ENCODE peak calls at places on chromosomes 13 and 19, in eight cellular contexts. One of them, this sample, is unnamed.

GRCh38 chr19:17266026-17266425 is 1.2 kb upstream of the BABAM1 start:
- DNase-seq in small intestine: no peak
- DNase-seq in colonic mucosa: no peak
- DNase-seq in stomach: no peak
- DNase-seq in upper lobe of right lung: no peak
- DNase-seq in CD4-positive, alpha-beta T cell: no peak
- DNase-seq in DND-41: no peak
- DNase-seq in WERI-Rb-1: no peak
- DNase-seq in this sample: no peak

GRCh38 chr13:47178090-47178950 is 281.5 kb upstream of the HTR2A start:
- DNase-seq in upper lobe of right lung: no peak
- DNase-seq in colonic mucosa: no peak
- DNase-seq in stomach: no peak
- DNase-seq in WERI-Rb-1: no peak
- DNase-seq in DND-41: no peak
- DNase-seq in CD4-positive, alpha-beta T cell: no peak
- DNase-seq in small intestine: no peak
- DNase-seq in this sample: no peak

GRCh38 chr19:15288146-15288963 is 44.0 kb downstream of the BRD4 start:
- DNase-seq in stomach: peak; percentile 41
- DNase-seq in WERI-Rb-1: peak; percentile 75
- DNase-seq in colonic mucosa: no peak
- DNase-seq in small intestine: no peak
- DNase-seq in upper lobe of right lung: no peak
- DNase-seq in CD4-positive, alpha-beta T cell: no peak
- DNase-seq in DND-41: peak; percentile 35
- DNase-seq in this sample: no peak

GRCh38 chr13:65095118-65095517 is 2135.0 kb downstream of the PCDH9 start:
- DNase-seq in upper lobe of right lung: no peak
- DNase-seq in CD4-positive, alpha-beta T cell: no peak
- DNase-seq in DND-41: no peak
- DNase-seq in WERI-Rb-1: no peak
- DNase-seq in small intestine: no peak
- DNase-seq in colonic mucosa: no peak
- DNase-seq in stomach: no peak
- DNase-seq in this sample: no peak

GRCh38 chr13:40452741-40453665 is 213.4 kb downstream of the FOXO1 start:
- DNase-seq in CD4-positive, alpha-beta T cell: no peak
- DNase-seq in small intestine: no peak
- DNase-seq in upper lobe of right lung: no peak
- DNase-seq in WERI-Rb-1: no peak
- DNase-seq in colonic mucosa: no peak
- DNase-seq in stomach: no peak
- DNase-seq in DND-41: no peak
- DNase-seq in this sample: no peak

GRCh38 chr19:1833540-1833939 is 14.7 kb downstream of the REXO1 start:
- DNase-seq in CD4-positive, alpha-beta T cell: no peak
- DNase-seq in stomach: no peak
- DNase-seq in DND-41: no peak
- DNase-seq in upper lobe of right lung: no peak
- DNase-seq in colonic mucosa: no peak
- DNase-seq in small intestine: no peak
- DNase-seq in WERI-Rb-1: no peak
- DNase-seq in this sample: no peak

GRCh38 chr13:90258129-90258528 is 1089.4 kb upstream of the MIR17HG start:
- DNase-seq in small intestine: no peak
- DNase-seq in stomach: no peak
- DNase-seq in CD4-positive, alpha-beta T cell: no peak
- DNase-seq in DND-41: no peak
- DNase-seq in colonic mucosa: no peak
- DNase-seq in WERI-Rb-1: no peak
- DNase-seq in upper lobe of right lung: no peak
- DNase-seq in this sample: no peak

GRCh38 chr13:58583961-58584360 is 952.4 kb downstream of the PCDH17 start:
- DNase-seq in colonic mucosa: no peak
- DNase-seq in DND-41: no peak
- DNase-seq in small intestine: no peak
- DNase-seq in WERI-Rb-1: no peak
- DNase-seq in upper lobe of right lung: no peak
- DNase-seq in CD4-positive, alpha-beta T cell: no peak
- DNase-seq in stomach: no peak
- DNase-seq in this sample: no peak

GRCh38 chr13:87172166-87172825 is 498.9 kb upstream of the SLITRK5 start:
- DNase-seq in small intestine: no peak
- DNase-seq in DND-41: no peak
- DNase-seq in stomach: no peak
- DNase-seq in CD4-positive, alpha-beta T cell: no peak
- DNase-seq in colonic mucosa: no peak
- DNase-seq in upper lobe of right lung: no peak
- DNase-seq in WERI-Rb-1: peak; percentile 74
- DNase-seq in this sample: no peak

GRCh38 chr19:47305309-47305751 is 4.3 kb upstream of the C5AR1 start:
- DNase-seq in colonic mucosa: peak; percentile 75
- DNase-seq in stomach: peak; percentile 73
- DNase-seq in CD4-positive, alpha-beta T cell: peak; percentile 45
- DNase-seq in DND-41: peak; percentile 58
- DNase-seq in WERI-Rb-1: peak; percentile 65
- DNase-seq in upper lobe of right lung: peak; percentile 84
- DNase-seq in small intestine: peak; percentile 57
- DNase-seq in this sample: peak; percentile 91

GRCh38 chr19:18233224-18233825 is 7.1 kb upstream of the PDE4C start:
- DNase-seq in CD4-positive, alpha-beta T cell: peak; percentile 30
- DNase-seq in WERI-Rb-1: peak; percentile 57
- DNase-seq in colonic mucosa: peak; percentile 52
- DNase-seq in upper lobe of right lung: peak; percentile 82
- DNase-seq in DND-41: peak; percentile 64
- DNase-seq in stomach: peak; percentile 45
- DNase-seq in small intestine: peak; percentile 37
- DNase-seq in this sample: peak; percentile 86

GRCh38 chr13:27302643-27303262 is 32.1 kb downstream of the RASL11A start:
- DNase-seq in stomach: no peak
- DNase-seq in small intestine: no peak
- DNase-seq in DND-41: no peak
- DNase-seq in colonic mucosa: no peak
- DNase-seq in upper lobe of right lung: no peak
- DNase-seq in WERI-Rb-1: no peak
- DNase-seq in CD4-positive, alpha-beta T cell: no peak
- DNase-seq in this sample: no peak

GRCh38 chr13:60009300-60010248 is 154.2 kb downstream of the DIAPH3 start:
- DNase-seq in DND-41: no peak
- DNase-seq in CD4-positive, alpha-beta T cell: no peak
- DNase-seq in colonic mucosa: peak; percentile 97
- DNase-seq in stomach: peak; percentile 82
- DNase-seq in upper lobe of right lung: no peak
- DNase-seq in small intestine: peak; percentile 92
- DNase-seq in WERI-Rb-1: no peak
- DNase-seq in this sample: peak; percentile 48

GRCh38 chr19:13718733-13719132 is 45.6 kb upstream of the MRI1 start:
- DNase-seq in WERI-Rb-1: peak; percentile 20
- DNase-seq in DND-41: no peak
- DNase-seq in colonic mucosa: peak; percentile 31
- DNase-seq in upper lobe of right lung: no peak
- DNase-seq in CD4-positive, alpha-beta T cell: no peak
- DNase-seq in small intestine: peak; percentile 67
- DNase-seq in stomach: no peak
- DNase-seq in this sample: no peak

GRCh38 chr13:26222523-26223046 is 471 bp upstream of the RNF6 start:
- DNase-seq in colonic mucosa: no peak
- DNase-seq in upper lobe of right lung: no peak
- DNase-seq in WERI-Rb-1: no peak
- DNase-seq in stomach: no peak
- DNase-seq in CD4-positive, alpha-beta T cell: no peak
- DNase-seq in DND-41: no peak
- DNase-seq in small intestine: no peak
- DNase-seq in this sample: no peak

GRCh38 chr13:92719868-92720267 is 506.7 kb upstream of the GPC6 start:
- DNase-seq in stomach: no peak
- DNase-seq in CD4-positive, alpha-beta T cell: no peak
- DNase-seq in colonic mucosa: no peak
- DNase-seq in upper lobe of right lung: no peak
- DNase-seq in small intestine: peak; percentile 2
- DNase-seq in DND-41: no peak
- DNase-seq in WERI-Rb-1: no peak
- DNase-seq in this sample: no peak

GRCh38 chr19:13790354-13790753 is 4.9 kb upstream of the ZSWIM4 start:
- DNase-seq in CD4-positive, alpha-beta T cell: no peak
- DNase-seq in colonic mucosa: no peak
- DNase-seq in DND-41: no peak
- DNase-seq in WERI-Rb-1: no peak
- DNase-seq in small intestine: no peak
- DNase-seq in upper lobe of right lung: no peak
- DNase-seq in stomach: no peak
- DNase-seq in this sample: no peak

GRCh38 chr13:28297341-28297740 is 159.0 kb downstream of the PAN3 start:
- DNase-seq in DND-41: no peak
- DNase-seq in upper lobe of right lung: no peak
- DNase-seq in stomach: no peak
- DNase-seq in small intestine: no peak
- DNase-seq in WERI-Rb-1: no peak
- DNase-seq in CD4-positive, alpha-beta T cell: no peak
- DNase-seq in colonic mucosa: no peak
- DNase-seq in this sample: no peak

GRCh38 chr19:58166708-58167280 is 16.1 kb upstream of the ZNF274 start:
- DNase-seq in CD4-positive, alpha-beta T cell: no peak
- DNase-seq in stomach: no peak
- DNase-seq in small intestine: no peak
- DNase-seq in upper lobe of right lung: no peak
- DNase-seq in DND-41: no peak
- DNase-seq in colonic mucosa: no peak
- DNase-seq in WERI-Rb-1: no peak
- DNase-seq in this sample: no peak
- H3K9me3 ChIP-seq in CD4-positive, alpha-beta T cell: peaks cover 81% of the 10 kb centered on the region
- H3K9me3 ChIP-seq in stomach: peaks cover 100% of the 10 kb centered on the region
- H3K9me3 ChIP-seq in small intestine: peaks cover 2% of the 10 kb centered on the region
- H3K9me3 ChIP-seq in upper lobe of right lung: peaks cover 55% of the 10 kb centered on the region
- H3K9me3 ChIP-seq in DND-41: peaks cover 30% of the 10 kb centered on the region
- H3K9me3 ChIP-seq in colonic mucosa: peaks cover 12% of the 10 kb centered on the region
- H3K9me3 ChIP-seq in WERI-Rb-1: peaks cover 68% of the 10 kb centered on the region
- H3K9me3 ChIP-seq in this sample: peaks cover 100% of the 10 kb centered on the region

GRCh38 chr13:24050796-24051715 is 109.5 kb upstream of the SPATA13 start:
- DNase-seq in stomach: no peak
- DNase-seq in CD4-positive, alpha-beta T cell: no peak
- DNase-seq in DND-41: no peak
- DNase-seq in upper lobe of right lung: no peak
- DNase-seq in WERI-Rb-1: no peak
- DNase-seq in colonic mucosa: no peak
- DNase-seq in small intestine: no peak
- DNase-seq in this sample: no peak

GRCh38 chr13:24050292-24050711 is 110.2 kb upstream of the SPATA13 start:
- DNase-seq in stomach: peak; percentile 70
- DNase-seq in small intestine: no peak
- DNase-seq in CD4-positive, alpha-beta T cell: no peak
- DNase-seq in colonic mucosa: no peak
- DNase-seq in DND-41: no peak
- DNase-seq in upper lobe of right lung: peak; percentile 75
- DNase-seq in WERI-Rb-1: no peak
- DNase-seq in this sample: peak; percentile 79

GRCh38 chr13:24052547-24052981 is 108.0 kb upstream of the SPATA13 start:
- DNase-seq in DND-41: no peak
- DNase-seq in small intestine: no peak
- DNase-seq in CD4-positive, alpha-beta T cell: no peak
- DNase-seq in upper lobe of right lung: no peak
- DNase-seq in stomach: no peak
- DNase-seq in colonic mucosa: no peak
- DNase-seq in WERI-Rb-1: no peak
- DNase-seq in this sample: no peak

GRCh38 chr13:24053505-24054251 is 106.8 kb upstream of the SPATA13 start:
- DNase-seq in upper lobe of right lung: no peak
- DNase-seq in colonic mucosa: peak; percentile 75
- DNase-seq in stomach: peak; percentile 75
- DNase-seq in small intestine: peak; percentile 90
- DNase-seq in CD4-positive, alpha-beta T cell: peak; percentile 32
- DNase-seq in WERI-Rb-1: peak; percentile 84
- DNase-seq in DND-41: peak; percentile 73
- DNase-seq in this sample: no peak
- H3K9me3 ChIP-seq in upper lobe of right lung: no peaks in the 10 kb centered on the region
- H3K9me3 ChIP-seq in colonic mucosa: no peaks in the 10 kb centered on the region
- H3K9me3 ChIP-seq in stomach: no peaks in the 10 kb centered on the region
- H3K9me3 ChIP-seq in small intestine: no peaks in the 10 kb centered on the region
- H3K9me3 ChIP-seq in CD4-positive, alpha-beta T cell: no peaks in the 10 kb centered on the region
- H3K9me3 ChIP-seq in WERI-Rb-1: no peaks in the 10 kb centered on the region
- H3K9me3 ChIP-seq in DND-41: no peaks in the 10 kb centered on the region
- H3K9me3 ChIP-seq in this sample: no peaks in the 10 kb centered on the region

DNA sequence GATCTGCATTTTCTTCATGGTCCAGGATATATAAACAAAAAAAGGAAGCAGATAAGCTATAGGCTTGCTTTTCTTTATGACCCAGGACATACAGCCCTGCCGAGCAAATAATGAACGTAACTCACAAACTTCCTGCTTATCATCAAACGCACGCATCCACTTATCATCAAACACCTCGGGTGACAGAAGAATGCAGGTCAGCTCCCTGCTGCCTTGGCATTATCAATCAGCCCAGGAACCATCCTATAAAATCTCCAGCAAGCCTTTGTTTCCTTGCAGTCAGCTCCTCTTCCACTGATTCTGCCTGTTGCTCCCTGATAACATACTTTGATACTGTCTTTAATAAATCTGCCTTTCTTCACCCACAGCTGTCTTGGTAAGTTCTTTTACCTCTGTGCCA is 5.3 kb upstream of the ZNF583 start:
- DNase-seq in CD4-positive, alpha-beta T cell: no peak
- DNase-seq in DND-41: no peak
- DNase-seq in small intestine: no peak
- DNase-seq in upper lobe of right lung: no peak
- DNase-seq in colonic mucosa: no peak
- DNase-seq in WERI-Rb-1: no peak
- DNase-seq in stomach: no peak
- DNase-seq in this sample: no peak
- H3K9me3 ChIP-seq in CD4-positive, alpha-beta T cell: peaks cover 61% of the 10 kb centered on the region
- H3K9me3 ChIP-seq in DND-41: peaks cover 30% of the 10 kb centered on the region
- H3K9me3 ChIP-seq in small intestine: peaks cover 9% of the 10 kb centered on the region
- H3K9me3 ChIP-seq in upper lobe of right lung: peaks cover 8% of the 10 kb centered on the region
- H3K9me3 ChIP-seq in colonic mucosa: no peaks in the 10 kb centered on the region
- H3K9me3 ChIP-seq in WERI-Rb-1: peaks cover 5% of the 10 kb centered on the region
- H3K9me3 ChIP-seq in stomach: peaks cover 80% of the 10 kb centered on the region
- H3K9me3 ChIP-seq in this sample: no peaks in the 10 kb centered on the region

GRCh38 chr19:27851002-27851481 is 1361.9 kb downstream of the UQCRFS1 start:
- DNase-seq in small intestine: no peak
- DNase-seq in CD4-positive, alpha-beta T cell: no peak
- DNase-seq in stomach: no peak
- DNase-seq in DND-41: no peak
- DNase-seq in WERI-Rb-1: no peak
- DNase-seq in upper lobe of right lung: no peak
- DNase-seq in colonic mucosa: no peak
- DNase-seq in this sample: peak; percentile 55

GRCh38 chr19:27843861-27844260 is 1369.1 kb downstream of the UQCRFS1 start:
- DNase-seq in colonic mucosa: no peak
- DNase-seq in upper lobe of right lung: no peak
- DNase-seq in CD4-positive, alpha-beta T cell: no peak
- DNase-seq in WERI-Rb-1: peak; percentile 67
- DNase-seq in stomach: no peak
- DNase-seq in DND-41: no peak
- DNase-seq in small intestine: no peak
- DNase-seq in this sample: no peak

GRCh38 chr19:27851543-27852060 is 1361.3 kb downstream of the UQCRFS1 start:
- DNase-seq in colonic mucosa: no peak
- DNase-seq in stomach: no peak
- DNase-seq in DND-41: no peak
- DNase-seq in upper lobe of right lung: no peak
- DNase-seq in WERI-Rb-1: no peak
- DNase-seq in CD4-positive, alpha-beta T cell: no peak
- DNase-seq in small intestine: no peak
- DNase-seq in this sample: no peak

GRCh38 chr19:27844261-27844660 is 1368.7 kb downstream of the UQCRFS1 start:
- DNase-seq in CD4-positive, alpha-beta T cell: no peak
- DNase-seq in upper lobe of right lung: no peak
- DNase-seq in DND-41: no peak
- DNase-seq in WERI-Rb-1: peak; percentile 95
- DNase-seq in small intestine: no peak
- DNase-seq in colonic mucosa: no peak
- DNase-seq in stomach: no peak
- DNase-seq in this sample: no peak

GRCh38 chr19:27846944-27847343 is 1366.0 kb downstream of the UQCRFS1 start:
- DNase-seq in small intestine: no peak
- DNase-seq in DND-41: no peak
- DNase-seq in WERI-Rb-1: peak; percentile 46
- DNase-seq in upper lobe of right lung: no peak
- DNase-seq in CD4-positive, alpha-beta T cell: no peak
- DNase-seq in colonic mucosa: no peak
- DNase-seq in stomach: no peak
- DNase-seq in this sample: no peak
- H3K9me3 ChIP-seq in small intestine: peaks cover 11% of the 10 kb centered on the region
- H3K9me3 ChIP-seq in DND-41: peaks cover 21% of the 10 kb centered on the region
- H3K9me3 ChIP-seq in WERI-Rb-1: peaks cover 13% of the 10 kb centered on the region
- H3K9me3 ChIP-seq in upper lobe of right lung: peaks cover 6% of the 10 kb centered on the region
- H3K9me3 ChIP-seq in CD4-positive, alpha-beta T cell: peaks cover 38% of the 10 kb centered on the region
- H3K9me3 ChIP-seq in colonic mucosa: no peaks in the 10 kb centered on the region
- H3K9me3 ChIP-seq in stomach: peaks cover 87% of the 10 kb centered on the region
- H3K9me3 ChIP-seq in this sample: no peaks in the 10 kb centered on the region

This sample was measured in left lung.